ENCODE peak calls at places on chromosomes 16 and 17, in ten cellular contexts. Z is GM23248, B is uterus, C is adrenal gland, P is gastrocnemius medialis, E is mucosa of descending colon, N is endothelial cell of umbilical vein, D is cardiac muscle cell, W is suprapubic skin, I is upper lobe of right lung. U is an unnamed sample. For H3K4me1, the result is how much of the 10 kb centered on the place peaks cover.

GRCh38 chr17:77365584-77366186 is 224.9 kb downstream of the SEC14L1 start:
- DNase-seq in B (peak), E (peak), P (peak), Z (peak), N (peak), W (peak), C (peak), I (peak), D (no peak), U (no peak)

GRCh38 chr17:49157784-49158183 is 25.2 kb downstream of the B4GALNT2 start:
- DNase-seq in Z (peak), N (no peak), I (no peak), W (no peak), C (no peak), E (no peak), D (no peak), P (no peak), B (no peak), U (no peak)

GRCh38 chr16:77834600-77834963 is 46.2 kb downstream of the VAT1L start:
- DNase-seq in W (no peak), D (no peak), I (no peak), Z (peak), N (no peak), C (no peak), B (no peak), P (no peak), E (no peak), U (no peak)

GRCh38 chr16:19589771-19590302 is 34.3 kb downstream of the VPS35L start:
- DNase-seq in I (no peak), W (no peak), P (no peak), N (peak), Z (peak), C (no peak), E (no peak), D (no peak), B (no peak), U (no peak)

GRCh38 chr17:50925296-50925891 is 59.2 kb upstream of the TOB1 start:
- DNase-seq in E (no peak), N (no peak), I (no peak), P (no peak), Z (no peak), W (no peak), D (no peak), B (no peak), C (no peak), U (no peak)

GRCh38 chr17:7903154-7904103 is 12.7 kb downstream of the RNF227 start:
- DNase-seq in I (no peak), C (no peak), N (no peak), P (no peak), D (no peak), B (no peak), Z (no peak), E (no peak), W (peak), U (no peak)

GRCh38 chr17:49456172-49456965 is 38.7 kb upstream of the NGFR start:
- DNase-seq in W (no peak), B (peak), D (no peak), E (no peak), N (no peak), P (no peak), C (no peak), I (no peak), Z (peak), U (no peak)

GRCh38 chr17:13001991-13002615 is 15.7 kb downstream of the ELAC2 start:
- DNase-seq in P (no peak), I (no peak), D (no peak), Z (no peak), C (no peak), N (no peak), B (no peak), E (no peak), W (peak), U (no peak)

GRCh38 chr16:24681793-24682192 is 47.7 kb upstream of the TNRC6A start:
- DNase-seq in P (no peak), W (no peak), E (no peak), B (no peak), I (no peak), C (no peak), Z (peak), D (no peak), N (no peak), U (no peak)

GRCh38 chr17:71180801-71181385 is 939.9 kb upstream of the SOX9 start:
- DNase-seq in W (no peak), B (no peak), Z (peak), N (no peak), D (no peak), C (no peak), I (no peak), E (peak), P (no peak), U (no peak)

GRCh38 chr17:33204156-33204555 is 88.9 kb downstream of the ASIC2 start:
- DNase-seq in D (no peak), E (no peak), B (no peak), I (no peak), P (no peak), Z (no peak), N (no peak), W (no peak), C (no peak), U (no peak)

GRCh38 chr17:28712037-28712704 is 483 bp upstream of the PROCA1 start:
- DNase-seq in P (no peak), I (peak), B (peak), Z (no peak), D (peak), E (peak), W (peak), N (no peak), C (no peak), U (peak)

GRCh38 chr17:79800325-79801155 is 3.7 kb upstream of the CBX8 start:
- DNase-seq in N (no peak), P (no peak), D (no peak), W (no peak), E (peak), Z (peak), I (peak), C (no peak), B (no peak), U (peak)

GRCh38 chr16:68372381-68372720 is 61.5 kb downstream of the PRMT7 start:
- DNase-seq in I (no peak), Z (no peak), N (no peak), C (no peak), B (no peak), E (no peak), D (no peak), P (no peak), W (no peak), U (no peak)

GRCh38 chr16:82152641-82153094 is 17.4 kb downstream of the MPHOSPH6 start:
- DNase-seq in C (peak), P (no peak), E (peak), N (no peak), Z (no peak), W (no peak), B (peak), I (no peak), D (no peak), U (no peak)

GRCh38 chr17:7241047-7241733 is 1.1 kb downstream of the GABARAP start:
- DNase-seq in C (no peak), D (no peak), N (no peak), W (no peak), I (no peak), P (no peak), E (no peak), Z (peak), B (no peak), U (no peak)

GRCh38 chr16:89593841-89594240 is 18.3 kb downstream of the CPNE7 start:
- DNase-seq in Z (no peak), W (no peak), C (no peak), I (no peak), N (no peak), E (no peak), P (no peak), B (no peak), D (no peak), U (peak)

GRCh38 chr16:89842471-89843408 is 14.5 kb downstream of the SPIRE2 start:
- DNase-seq in I (no peak), W (no peak), C (no peak), B (no peak), E (no peak), D (no peak), P (no peak), Z (peak), N (peak), U (no peak)

GRCh38 chr17:43309505-43310329 is 75.9 kb upstream of the RNU2-1 start:
- DNase-seq in E (no peak), Z (no peak), I (no peak), C (peak), B (no peak), D (no peak), P (no peak), W (no peak), N (no peak), U (no peak)

GRCh38 chr16:51359141-51359960 is 208.3 kb upstream of the SALL1 start:
- DNase-seq in Z (peak), W (no peak), N (no peak), B (peak), E (peak), C (peak), I (no peak), D (no peak), P (peak), U (no peak)

GRCh38 chr17:6551356-6551755 is 5.0 kb downstream of the PITPNM3 start:
- DNase-seq in I (no peak), W (no peak), Z (no peak), C (no peak), D (no peak), N (no peak), E (no peak), B (no peak), P (no peak), U (no peak)

GRCh38 chr17:16407911-16408588 is 7.3 kb upstream of the TRPV2 start:
- DNase-seq in P (no peak), B (peak), D (peak), E (peak), W (no peak), N (peak), Z (peak), C (peak), I (no peak), U (no peak)

GRCh38 chr16:49560018-49560830 is 186.6 kb downstream of the C16orf78 start:
- DNase-seq in C (no peak), B (no peak), Z (no peak), E (no peak), N (no peak), W (no peak), I (no peak), P (no peak), D (no peak), U (no peak)

GRCh38 chr17:19494961-19495806 is 38.5 kb upstream of the SLC47A1 start:
- DNase-seq in D (no peak), P (no peak), Z (no peak), W (no peak), B (no peak), N (no peak), C (no peak), E (no peak), I (peak), U (no peak)

GRCh38 chr17:44628234-44629188 is 27.8 kb upstream of the MEIOC start:
- DNase-seq in W (no peak), Z (no peak), B (no peak), P (no peak), I (no peak), D (peak), C (peak), N (peak), E (peak), U (no peak)

GRCh38 chr16:17171250-17172143 is 299.3 kb downstream of the XYLT1 start:
- DNase-seq in W (no peak), D (no peak), E (no peak), P (no peak), B (no peak), Z (no peak), N (no peak), I (no peak), C (no peak), U (no peak)

GRCh38 chr17:17876959-17877547 is 40.3 kb upstream of the SREBF1 start:
- DNase-seq in P (no peak), Z (peak), C (peak), N (no peak), D (peak), W (no peak), E (no peak), B (peak), I (no peak), U (no peak)

GRCh38 chr17:27654654-27655524 is 23.9 kb downstream of the LGALS9 start:
- DNase-seq in P (no peak), W (no peak), C (peak), E (peak), Z (peak), I (peak), N (peak), D (peak), B (peak), U (peak)

GRCh38 chr17:17419621-17420020 is 57.2 kb upstream of the MED9 start:
- DNase-seq in C (no peak), I (peak), P (no peak), N (no peak), D (no peak), W (peak), B (no peak), Z (no peak), E (no peak), U (no peak)

GRCh38 chr16:71847096-71847495 is 1.3 kb downstream of the ATXN1L start:
- DNase-seq in C (no peak), Z (peak), N (no peak), P (no peak), E (no peak), D (no peak), B (no peak), I (no peak), W (no peak), U (no peak)

GRCh38 chr17:41524261-41524660 is 3.8 kb downstream of the KRT19 start:
- DNase-seq in D (no peak), B (no peak), C (no peak), Z (no peak), E (no peak), W (no peak), P (no peak), N (no peak), I (no peak), U (no peak)

GRCh38 chr17:61460796-61461585 is 8.8 kb downstream of the TBX4 start:
- DNase-seq in W (no peak), Z (no peak), P (no peak), I (no peak), D (no peak), N (no peak), B (no peak), C (no peak), E (no peak), U (no peak)

GRCh38 chr16:23181506-23181905 is 1.0 kb upstream of the SCNN1G start:
- DNase-seq in N (no peak), E (no peak), C (no peak), P (no peak), W (no peak), I (no peak), Z (no peak), D (no peak), B (no peak), U (no peak)
- H3K4me3 ChIP-seq in N (no peak), E (no peak), C (no peak), P (no peak), W (no peak), I (no peak), Z (no peak), D (no peak), B (no peak), U (no peak)

DNA sequence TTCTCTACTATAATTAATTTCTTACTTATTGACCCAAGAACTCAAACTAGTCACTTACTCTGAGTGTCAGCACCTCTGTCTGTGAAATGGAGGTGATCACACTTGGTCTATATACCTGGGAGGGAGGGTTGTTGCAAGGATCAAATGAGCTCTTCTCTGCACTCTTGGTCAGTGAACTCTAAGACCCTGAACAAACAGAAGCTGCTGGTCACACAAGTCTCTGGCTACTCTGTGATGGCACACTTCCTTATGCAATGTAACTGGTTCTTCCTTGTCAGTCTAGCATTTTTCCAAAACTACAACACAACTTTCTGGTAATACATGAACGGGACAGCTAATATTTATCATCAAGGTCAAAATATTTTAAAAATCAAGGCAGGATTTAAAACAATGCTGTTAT is 40.7 kb downstream of the GNA13 start:
- DNase-seq in I (no peak), W (no peak), B (no peak), Z (no peak), N (no peak), C (no peak), D (no peak), P (no peak), E (no peak), U (no peak)
- H3K4me1 ChIP-seq in I (half or more), W (under half), B (under half), Z (under half), N (under half), C (half or more), D (under half), P (under half), E (under half), U (under half)

DNA sequence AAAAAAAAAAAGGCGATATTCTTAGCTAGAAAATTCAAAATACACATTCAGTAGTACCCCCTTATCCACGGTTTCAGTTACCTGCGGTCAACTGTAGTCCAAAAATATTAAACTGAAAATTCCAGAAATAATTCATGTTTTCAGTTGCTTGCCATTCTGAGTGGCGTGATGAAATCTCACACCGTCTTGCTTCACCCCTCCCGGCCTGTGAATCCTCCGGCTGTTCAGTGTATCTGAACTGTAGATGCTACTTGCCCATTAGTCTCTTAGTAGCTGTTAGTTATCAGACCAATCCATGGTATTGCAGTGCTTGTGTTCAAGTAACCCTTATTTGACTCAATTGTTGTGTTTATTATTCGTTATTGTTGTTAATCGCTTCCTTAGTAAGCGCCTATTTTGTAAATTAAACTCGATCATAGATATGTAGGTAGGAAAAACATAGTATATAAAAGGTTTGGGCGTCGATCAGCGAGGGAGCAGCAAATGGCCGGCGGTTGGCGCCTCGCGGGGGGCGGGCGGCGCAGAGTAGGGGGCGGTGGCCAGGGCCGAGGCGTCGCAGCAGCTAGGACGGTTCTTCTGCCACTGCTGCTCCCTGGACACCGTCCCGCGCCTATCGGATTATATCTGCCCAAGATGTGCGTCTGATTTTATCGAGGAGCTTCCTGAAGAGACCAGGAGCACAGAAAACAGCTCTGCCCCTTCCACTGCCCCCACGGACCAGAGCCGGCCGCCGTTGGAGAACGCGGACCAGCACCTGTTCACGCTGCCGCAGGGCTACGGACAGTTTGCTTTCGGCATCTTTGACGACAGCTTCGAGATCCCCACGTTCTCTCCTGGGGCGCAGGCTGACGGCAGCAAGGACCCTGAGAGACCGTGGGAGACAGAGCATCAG is 39.8 kb upstream of the AKAP1 start:
- DNase-seq in Z (peak), N (no peak), E (no peak), B (no peak), D (no peak), I (peak), W (no peak), P (no peak), C (no peak), U (no peak)
- H3K4me3 ChIP-seq in Z (peak), N (no peak), E (no peak), B (peak), D (no peak), I (peak), W (peak), P (peak), C (no peak), U (no peak)

GRCh38 chr17:58380207-58381123 is 28.5 kb upstream of the SUPT4H1 start:
- DNase-seq in W (no peak), D (no peak), Z (no peak), C (no peak), P (no peak), N (no peak), I (no peak), E (no peak), B (no peak), U (peak)

GRCh38 chr17:58381124-58381838 is 29.3 kb upstream of the SUPT4H1 start:
- DNase-seq in P (no peak), D (no peak), Z (no peak), W (no peak), I (no peak), E (no peak), N (no peak), B (no peak), C (no peak), U (no peak)

GRCh38 chr17:58377005-58377660 is 25.1 kb upstream of the SUPT4H1 start:
- DNase-seq in W (no peak), E (peak), I (no peak), Z (no peak), C (no peak), P (no peak), D (no peak), B (no peak), N (no peak), U (no peak)

GRCh38 chr17:58377661-58378060 is 25.7 kb upstream of the SUPT4H1 start:
- DNase-seq in C (no peak), E (peak), I (no peak), B (no peak), D (no peak), N (no peak), P (no peak), W (no peak), Z (no peak), U (no peak)

DNA sequence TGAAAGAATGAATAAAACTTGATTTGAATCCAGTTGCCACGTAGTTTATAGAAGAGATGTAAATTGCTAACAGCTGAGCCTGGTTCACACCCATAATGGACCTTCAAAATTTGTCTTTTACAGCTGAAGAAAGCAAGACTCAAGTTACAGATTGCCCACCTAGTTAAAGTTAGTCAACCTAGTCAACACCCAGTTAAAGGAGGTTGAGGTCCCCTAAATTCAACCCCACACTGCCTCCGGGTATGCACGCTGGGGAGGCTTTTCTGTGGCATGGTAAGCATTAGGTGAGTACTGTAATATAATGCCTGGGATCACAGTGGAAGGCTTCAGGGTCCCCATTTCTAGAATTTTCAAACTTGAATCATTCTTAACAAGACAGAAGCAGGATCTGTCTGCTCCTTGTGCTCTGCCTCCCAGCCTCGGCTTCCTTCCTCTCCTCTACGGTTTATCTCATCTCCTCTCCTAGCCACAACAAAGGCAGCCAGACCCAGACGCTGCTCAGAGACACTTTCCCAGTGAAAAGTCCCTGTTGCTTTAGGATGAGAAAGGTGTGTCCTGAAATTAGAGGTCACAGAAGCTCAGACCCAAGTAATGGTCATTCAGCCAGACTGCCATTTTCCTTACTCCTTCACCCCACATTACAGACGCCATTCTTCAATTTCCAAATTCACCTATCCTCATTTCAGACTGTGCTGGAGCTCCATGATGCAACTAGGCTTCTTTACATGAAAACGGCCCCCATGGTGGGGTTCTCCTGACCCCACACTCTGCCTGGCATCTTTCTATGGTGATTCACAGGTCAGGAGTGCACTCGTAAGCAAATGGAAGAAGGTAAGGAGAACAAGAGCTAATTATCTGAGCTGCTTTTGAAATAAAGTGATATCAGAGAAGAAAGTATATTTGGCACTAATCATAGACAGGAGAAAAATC is 27.2 kb upstream of the SUPT4H1 start:
- DNase-seq in W (no peak), P (no peak), D (no peak), Z (no peak), N (no peak), E (no peak), C (no peak), I (no peak), B (no peak), U (peak)
- H3K4me1 ChIP-seq in W (under half), P (under half), D (under half), Z (under half), N (under half), E (half or more), C (under half), I (under half), B (under half), U (under half)

GRCh38 chr16:3999479-3999868 is 116.8 kb downstream of the ADCY9 start:
- DNase-seq in N (no peak), W (no peak), C (no peak), P (no peak), B (peak), D (peak), I (no peak), Z (peak), E (no peak), U (no peak)
- H3K4me3 ChIP-seq in N (no peak), W (no peak), C (no peak), P (no peak), B (no peak), D (no peak), I (no peak), Z (peak), E (no peak), U (no peak)